ENCODE peak calls at places on chromosomes 16 and 17, in four cellular contexts. K, J, W and Z are unnamed samples.

GRCh38 chr16:80369559-80369958 is 171.2 kb upstream of the DYNLRB2 start:
- DNase-seq in K (peak), J (peak), W (peak), Z (no peak)

GRCh38 chr17:43043306-43043705 is 18.3 kb downstream of the RND2 start:
- DNase-seq in K (no peak), J (no peak), W (no peak), Z (no peak)

GRCh38 chr16:81313731-81314602 is 795 bp upstream of the GAN start:
- DNase-seq in K (peak), J (no peak), W (no peak), Z (no peak)

GRCh38 chr16:11586856-11587642 is at the start of gene LITAF:
- DNase-seq in K (peak), J (peak), W (peak), Z (peak)

GRCh38 chr16:47612711-47613110 is 151.6 kb downstream of the PHKB start:
- DNase-seq in K (no peak), J (no peak), W (no peak), Z (no peak)

GRCh38 chr17:4946312-4946976 is 1.9 kb downstream of the PFN1 start:
- DNase-seq in K (no peak), J (no peak), W (no peak), Z (no peak)

GRCh38 chr17:11380761-11381160 is 139.7 kb downstream of the SHISA6 start:
- DNase-seq in K (no peak), J (no peak), W (no peak), Z (no peak)

GRCh38 chr17:48456584-48456983 is 26.6 kb upstream of the SKAP1 start:
- DNase-seq in K (peak), J (no peak), W (no peak), Z (no peak)

GRCh38 chr17:50363217-50364060 is 9.5 kb downstream of the MRPL27 start:
- DNase-seq in K (peak), J (no peak), W (no peak), Z (no peak)

GRCh38 chr17:78919816-78920516 is 5.2 kb downstream of the TIMP2 start:
- DNase-seq in K (no peak), J (no peak), W (no peak), Z (no peak)

GRCh38 chr17:78918979-78919378 is 6.2 kb downstream of the TIMP2 start:
- DNase-seq in K (no peak), J (no peak), W (no peak), Z (no peak)

GRCh38 chr17:78912082-78912481 is 9.1 kb upstream of the CEP295NL start:
- DNase-seq in K (no peak), J (no peak), W (no peak), Z (no peak)

GRCh38 chr17:78917451-78918307 is 7.5 kb downstream of the TIMP2 start:
- DNase-seq in K (no peak), J (no peak), W (no peak), Z (no peak)

DNA sequence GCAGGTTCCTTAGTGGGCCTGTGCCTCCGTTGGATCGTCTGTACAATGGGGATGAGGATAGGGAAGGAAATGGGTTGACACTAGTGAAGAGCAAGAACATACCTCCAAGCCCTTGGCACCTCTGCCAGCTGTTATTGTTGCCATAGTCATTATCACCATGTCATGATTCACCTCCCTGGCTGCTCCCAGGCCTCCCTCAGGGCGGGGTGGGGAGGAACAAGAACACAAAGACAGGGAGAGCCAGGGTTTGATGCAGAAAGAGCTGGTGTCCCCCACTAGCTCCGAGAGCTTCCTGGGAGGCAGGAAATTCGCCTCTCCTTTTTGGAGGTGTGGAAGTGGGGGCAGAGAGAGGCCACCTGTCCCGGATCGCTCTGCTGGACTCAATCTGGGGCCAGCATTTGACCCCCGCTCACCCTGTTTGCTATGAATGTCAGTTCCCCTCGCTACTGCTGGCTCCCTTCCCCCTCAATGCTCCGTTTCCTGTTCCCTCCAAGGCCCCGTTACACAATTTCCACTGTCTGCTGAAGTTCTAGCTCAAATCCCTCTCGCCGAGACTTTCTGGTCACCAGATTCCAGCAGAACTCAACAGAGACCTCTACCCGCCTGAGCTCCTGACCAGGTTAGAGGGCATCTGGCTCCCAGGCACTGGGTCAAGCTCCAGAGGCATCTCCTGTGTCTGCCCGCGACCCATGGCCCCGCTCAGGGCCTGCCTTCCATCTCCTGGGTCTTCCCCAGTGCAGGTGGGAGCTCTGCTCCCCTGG is 9.1 kb downstream of the TIMP2 start:
- DNase-seq in K (no peak), J (peak), W (no peak), Z (peak)
- H3K4me3 ChIP-seq in K (no peak), J (no peak), W (no peak), Z (peak)

GRCh38 chr17:41895617-41896016 is 23.1 kb downstream of the ACLY start:
- DNase-seq in K (no peak), J (no peak), W (no peak), Z (no peak)
- TF ChIP-seq POLR2AphosphoS5 in K (no peak), J (no peak), W (no peak), Z (no peak)

DNA sequence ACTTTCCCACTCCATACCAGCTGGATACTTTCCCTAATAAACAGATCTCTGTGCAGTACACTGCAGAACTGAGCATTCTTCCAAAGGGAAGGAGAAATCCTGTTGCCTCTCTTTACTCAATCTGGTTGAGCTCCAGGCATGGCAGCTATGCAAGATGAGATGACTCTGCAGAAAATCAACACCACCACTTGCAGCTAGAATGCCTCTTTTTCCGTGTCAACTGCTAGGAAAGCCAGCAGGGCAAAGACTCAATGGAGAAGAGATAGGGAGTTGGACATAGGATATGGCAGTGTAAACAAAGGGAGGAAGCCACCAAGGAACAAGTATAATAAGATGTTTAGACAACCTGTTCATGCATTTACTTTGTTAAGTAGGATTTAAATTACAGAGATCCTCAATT is 40.4 kb upstream of the CORO6 start:
- DNase-seq in K (peak), J (no peak), W (no peak), Z (no peak)
- H3K27ac ChIP-seq in K (peak), J (no peak), W (no peak), Z (peak)

GRCh38 chr17:78317817-78318400 is 42.0 kb downstream of the SOCS3 start:
- DNase-seq in K (no peak), J (no peak), W (no peak), Z (no peak)
- H3K4me3 ChIP-seq in K (no peak), J (no peak), W (no peak), Z (no peak)